ENCODE peak calls at places on chromosome 2, in six cellular contexts. X, W, G, C, A and V are unnamed samples.

GRCh38 chr2:120238728-120239487 is 13.7 kb upstream of the RALB start:
- DNase-seq in X (peak), W (peak), G (peak), C (no peak), A (no peak), V (peak)

GRCh38 chr2:158253170-158253569 is 151.5 kb downstream of the UPP2 start:
- DNase-seq in X (no peak), W (no peak), G (no peak), C (no peak), A (no peak), V (no peak)

GRCh38 chr2:42844901-42845685 is 52.7 kb upstream of the HAAO start:
- DNase-seq in X (peak), W (no peak), G (no peak), C (no peak), A (no peak), V (peak)

GRCh38 chr2:31420936-31421335 is 6.4 kb upstream of the XDH start:
- DNase-seq in X (no peak), W (no peak), G (no peak), C (no peak), A (no peak), V (peak)

GRCh38 chr2:138373993-138374408 is 127.6 kb upstream of the SPOPL start:
- DNase-seq in X (peak), W (no peak), G (no peak), C (peak), A (peak), V (peak)

GRCh38 chr2:237483018-237483731 is 3.9 kb upstream of the MLPH start:
- DNase-seq in X (peak), W (no peak), G (no peak), C (peak), A (no peak), V (peak)

GRCh38 chr2:157497603-157498314 is 53.9 kb upstream of the CYTIP start:
- DNase-seq in X (no peak), W (no peak), G (no peak), C (peak), A (no peak), V (peak)

GRCh38 chr2:174577967-174578589 is 19.5 kb downstream of the WIPF1 start:
- DNase-seq in X (no peak), W (no peak), G (no peak), C (peak), A (no peak), V (peak)

GRCh38 chr2:181022652-181023051 is 42.2 kb downstream of the UBE2E3 start:
- DNase-seq in X (no peak), W (no peak), G (no peak), C (no peak), A (no peak), V (no peak)

GRCh38 chr2:15682354-15682753 is 90.7 kb downstream of the DDX1 start:
- DNase-seq in X (no peak), W (no peak), G (no peak), C (no peak), A (no peak), V (no peak)

GRCh38 chr2:122858075-122858702 is 1102.7 kb downstream of the TSN start:
- DNase-seq in X (no peak), W (no peak), G (no peak), C (no peak), A (no peak), V (no peak)

GRCh38 chr2:234674781-234675201 is 177.9 kb upstream of the ARL4C start:
- DNase-seq in X (no peak), W (no peak), G (no peak), C (no peak), A (no peak), V (peak)